ENCODE peak calls at places on chromosomes 1 and 21, in ten cellular contexts. R is activated CD8-positive, alpha-beta memory T cell treated with anti-CD3 and anti-CD28 coated beads for 24 hours; O is tibial artery; S is left colon; G is left cardiac atrium; J is 8988T; Y is endothelial cell; T is T-helper 2 cell; C is activated T-cell treated with anti-CD3 and anti-CD28 coated beads for 1 hour; M is anterior cingulate cortex. W is an unnamed sample.

GRCh38 chr1:71717186-71717585 is 565.2 kb downstream of the NEGR1 start:
- DNase-seq in S (no peak), O (no peak), C (no peak), T (no peak), J (no peak), R (no peak), G (no peak), M (no peak), Y (no peak), W (no peak)

GRCh38 chr1:61077676-61078521 is 4.5 kb upstream of the NFIA start:
- DNase-seq in C (peak), O (peak), S (peak), M (peak), T (peak), Y (peak), G (peak), J (peak), R (peak), W (peak)

GRCh38 chr1:99441234-99442095 is 177.2 kb downstream of the PLPPR4 start:
- DNase-seq in Y (no peak), M (no peak), C (no peak), O (no peak), J (no peak), G (no peak), R (no peak), T (no peak), S (no peak), W (no peak)

GRCh38 chr1:27872059-27872801 is at the start of gene THEMIS2:
- DNase-seq in J (peak), R (peak), M (no peak), T (peak), C (peak), G (peak), S (peak), O (no peak), Y (peak), W (peak)

GRCh38 chr1:6185635-6186382 is 5.7 kb upstream of the CHD5 start:
- DNase-seq in Y (no peak), C (no peak), M (no peak), O (no peak), J (no peak), R (no peak), S (no peak), G (no peak), T (no peak), W (no peak)

GRCh38 chr1:67566803-67567202 is 118.2 kb upstream of the GADD45A start:
- DNase-seq in O (no peak), C (no peak), Y (no peak), R (no peak), T (no peak), G (no peak), J (no peak), M (no peak), S (no peak), W (no peak)

GRCh38 chr1:19091539-19091938 is 118.5 kb downstream of the UBR4 start:
- DNase-seq in C (no peak), Y (no peak), O (no peak), J (no peak), G (no peak), T (no peak), M (no peak), R (no peak), S (no peak), W (no peak)

GRCh38 chr1:214029796-214030195 is 42.0 kb downstream of the PROX1 start:
- DNase-seq in J (no peak), C (no peak), G (no peak), S (no peak), Y (no peak), O (no peak), T (no peak), M (no peak), R (no peak), W (no peak)

GRCh38 chr1:119582801-119583200 is 65.3 kb downstream of the ZNF697 start:
- DNase-seq in T (no peak), Y (peak), O (peak), S (peak), M (peak), G (peak), J (peak), R (no peak), C (no peak), W (peak)

GRCh38 chr1:85406081-85406480 is 58.9 kb downstream of the DDAH1 start:
- DNase-seq in G (no peak), S (no peak), J (no peak), T (no peak), C (no peak), Y (no peak), M (no peak), R (no peak), O (no peak), W (no peak)

GRCh38 chr1:117824612-117825011 is 104.8 kb downstream of the GDAP2 start:
- DNase-seq in G (peak), J (no peak), O (peak), R (no peak), C (no peak), M (no peak), S (no peak), T (no peak), Y (no peak), W (no peak)

GRCh38 chr1:116785006-116785405 is 30.8 kb downstream of the CD2 start:
- DNase-seq in O (no peak), S (no peak), R (no peak), G (no peak), J (no peak), T (no peak), M (no peak), Y (no peak), C (no peak), W (no peak)

GRCh38 chr1:34362949-34363348 is 186.2 kb downstream of the C1orf94 start:
- DNase-seq in R (no peak), G (no peak), T (no peak), S (no peak), O (no peak), C (no peak), J (no peak), Y (no peak), M (no peak), W (peak)

GRCh38 chr21:45257673-45258341 is 29.9 kb downstream of the POFUT2 start:
- DNase-seq in T (no peak), O (peak), S (no peak), J (no peak), M (no peak), Y (no peak), C (no peak), G (no peak), R (no peak), W (no peak)

GRCh38 chr1:17777818-17778217 is 22.7 kb downstream of the ACTL8 start:
- DNase-seq in M (no peak), S (no peak), C (no peak), R (no peak), O (no peak), Y (no peak), G (no peak), J (no peak), T (no peak), W (no peak)

GRCh38 chr21:25967566-25968438 is 202.8 kb downstream of the APP start:
- DNase-seq in C (no peak), O (no peak), M (no peak), Y (no peak), S (no peak), R (no peak), T (no peak), J (no peak), G (no peak), W (no peak)

GRCh38 chr1:224542783-224543440 is 73.2 kb upstream of the CNIH3 start:
- DNase-seq in R (no peak), O (no peak), C (no peak), T (no peak), J (no peak), G (no peak), Y (no peak), M (no peak), S (no peak), W (peak)

GRCh38 chr1:153611024-153611352 is 1.9 kb downstream of the S100A16 start:
- DNase-seq in M (no peak), T (no peak), J (no peak), O (no peak), Y (no peak), R (no peak), C (no peak), G (no peak), S (no peak), W (peak)

GRCh38 chr1:119373465-119373864 is 4.9 kb downstream of the HAO2 start:
- DNase-seq in R (no peak), T (no peak), S (no peak), Y (no peak), M (no peak), G (no peak), C (no peak), O (no peak), J (no peak), W (no peak)

GRCh38 chr1:3712573-3713535 is 39.4 kb upstream of the CCDC27 start:
- DNase-seq in Y (no peak), T (no peak), O (no peak), M (peak), S (no peak), C (no peak), R (no peak), G (no peak), J (no peak), W (no peak)

GRCh38 chr1:31181515-31182343 is 58.0 kb downstream of the NKAIN1 start:
- DNase-seq in R (peak), O (peak), C (no peak), J (peak), S (peak), Y (peak), T (peak), G (peak), M (no peak), W (peak)

GRCh38 chr1:167219646-167220536 is 795 bp upstream of the POU2F1 start:
- DNase-seq in C (peak), J (no peak), M (peak), S (peak), O (peak), T (peak), G (peak), R (peak), Y (peak), W (peak)

GRCh38 chr1:198700396-198700795 is 61.6 kb downstream of the PTPRC start:
- DNase-seq in O (no peak), C (no peak), J (no peak), R (no peak), M (no peak), T (no peak), Y (no peak), S (no peak), G (no peak), W (no peak)

W was measured in small intestine.